ENCODE peak calls at places on chromosomes 7 and 10, in five cellular contexts. M is dorsolateral prefrontal cortex, I is nephron progenitor cell, V is B cell, R is MCF 10A. S is an unnamed sample.

GRCh38 chr7:2460188-2460587 is 16.0 kb downstream of the GRIFIN start:
- DNase-seq in I (no peak), M (peak), V (no peak), R (no peak), S (no peak)

GRCh38 chr7:4017081-4017480 is 665.0 kb upstream of the FOXK1 start:
- DNase-seq in I (no peak), M (no peak), V (no peak), R (no peak), S (no peak)

GRCh38 chr7:12732428-12732827 is 45.0 kb downstream of the ARL4A start:
- DNase-seq in I (no peak), V (no peak), R (no peak), M (no peak), S (no peak)

GRCh38 chr10:96651998-96652431 is 65.2 kb upstream of the TM9SF3 start:
- DNase-seq in V (peak), R (no peak), I (no peak), M (no peak), S (no peak)

GRCh38 chr7:77684030-77684429 is 12.2 kb upstream of the RSBN1L start:
- DNase-seq in R (peak), M (no peak), I (peak), V (no peak), S (peak)

GRCh38 chr10:74314166-74314565 is 163.1 kb downstream of the ADK start:
- DNase-seq in M (no peak), I (no peak), R (no peak), V (no peak), S (peak)

GRCh38 chr10:29688230-29688634 is 53.5 kb upstream of the SVIL start:
- DNase-seq in V (no peak), R (no peak), I (peak), M (no peak), S (peak)

GRCh38 chr7:79114875-79115274 is 338.6 kb downstream of the MAGI2 start:
- DNase-seq in V (no peak), I (no peak), R (no peak), M (no peak), S (no peak)

GRCh38 chr10:53325073-53325472 is 552.5 kb upstream of the MBL2 start:
- DNase-seq in M (no peak), I (no peak), V (no peak), R (peak), S (no peak)

S was measured in lung microvascular endothelial cell.